ENCODE peak calls at places on chromosomes 11 and 22, in ten cellular contexts. S is epithelial cell of esophagus, B is epithelial cell of proximal tubule, L is lower lobe of right lung, Z is activated B cell treated with CpG ODN at 0.5 μM for 24 hours, T is RWPE2, M is HFFc6, P is foreskin fibroblast, U is fibroblast of pulmonary artery, R is tibial nerve. A is an unnamed sample.

GRCh38 chr11:8779732-8780131 is 97.1 kb downstream of the RPL27A start:
- DNase-seq in S (no peak), B (no peak), L (no peak), Z (no peak), T (no peak), M (no peak), P (no peak), U (no peak), R (no peak), A (no peak)

GRCh38 chr11:12973529-12974181 is 35.5 kb upstream of the RASSF10 start:
- DNase-seq in S (no peak), B (no peak), L (no peak), Z (no peak), T (no peak), M (no peak), P (no peak), U (peak; percentile 17), R (no peak), A (no peak)

GRCh38 chr11:59679347-59679746 is 10.5 kb upstream of the PATL1 start:
- DNase-seq in S (no peak), B (no peak), L (no peak), Z (no peak), T (no peak), M (no peak), P (no peak), U (no peak), R (no peak), A (no peak)

GRCh38 chr11:48006301-48006992 is 26.1 kb downstream of the PTPRJ start:
- DNase-seq in S (peak; percentile 66), B (no peak), L (no peak), Z (no peak), T (no peak), M (peak; percentile 64), P (peak; percentile 70), U (peak; percentile 76), R (no peak), A (no peak)

GRCh38 chr11:123482225-123482624 is 52.2 kb downstream of the GRAMD1B start:
- DNase-seq in S (no peak), B (no peak), L (no peak), Z (no peak), T (no peak), M (no peak), P (no peak), U (no peak), R (no peak), A (no peak)

GRCh38 chr11:26106713-26107112 is 225.2 kb upstream of the ANO3 start:
- DNase-seq in S (no peak), B (no peak), L (no peak), Z (no peak), T (no peak), M (no peak), P (peak; percentile 63), U (no peak), R (no peak), A (no peak)

GRCh38 chr11:115985896-115986295 is 481.7 kb upstream of the CADM1 start:
- DNase-seq in S (no peak), B (no peak), L (no peak), Z (no peak), T (no peak), M (no peak), P (no peak), U (no peak), R (no peak), A (no peak)

GRCh38 chr11:65776710-65777141 is 4.0 kb downstream of the AP5B1 start:
- DNase-seq in S (peak; percentile 70), B (no peak), L (no peak), Z (no peak), T (no peak), M (no peak), P (no peak), U (no peak), R (no peak), A (no peak)

GRCh38 chr11:65305501-65306268 is 9.0 kb upstream of the CDC42EP2 start:
- DNase-seq in S (peak; percentile 60), B (no peak), L (no peak), Z (no peak), T (no peak), M (no peak), P (peak; percentile 81), U (peak; percentile 59), R (peak; percentile 33), A (no peak)

GRCh38 chr11:8016396-8016949 is 29.3 kb downstream of the EIF3F start:
- DNase-seq in S (no peak), B (no peak), L (no peak), Z (no peak), T (no peak), M (no peak), P (no peak), U (no peak), R (no peak), A (no peak)

GRCh38 chr22:43110444-43110926 is at the start of gene BIK:
- DNase-seq in S (peak; percentile 53), B (no peak), L (peak; percentile 69), Z (peak; percentile 29), T (no peak), M (no peak), P (peak; percentile 61), U (peak; percentile 36), R (no peak), A (peak; percentile 47)

GRCh38 chr22:23774922-23775436 is 2.3 kb downstream of the MMP11 start:
- DNase-seq in S (no peak), B (no peak), L (no peak), Z (no peak), T (no peak), M (peak; percentile 29), P (peak; percentile 78), U (peak; percentile 41), R (no peak), A (no peak)

GRCh38 chr11:100010393-100010792 is 676.7 kb upstream of the ARHGAP42 start:
- DNase-seq in S (no peak), B (no peak), L (no peak), Z (no peak), T (no peak), M (no peak), P (no peak), U (no peak), R (no peak), A (no peak)
- TF ChIP-seq CTCF in S (no peak), B (peak; percentile 37), L (no peak), Z (no peak), T (no peak), M (no peak), P (no peak), U (no peak), R (no peak), A (no peak)

GRCh38 chr22:46985507-46985882 is 223.0 kb downstream of the TBC1D22A start:
- DNase-seq in S (no peak), B (no peak), L (no peak), Z (no peak), T (no peak), M (no peak), P (no peak), U (peak; percentile 16), R (no peak), A (no peak)

GRCh38 chr22:46982635-46983034 is 220.2 kb downstream of the TBC1D22A start:
- DNase-seq in S (no peak), B (no peak), L (no peak), Z (no peak), T (no peak), M (no peak), P (no peak), U (no peak), R (no peak), A (no peak)

GRCh38 chr22:46986788-46987187 is 224.3 kb downstream of the TBC1D22A start:
- DNase-seq in S (no peak), B (no peak), L (no peak), Z (no peak), T (no peak), M (no peak), P (no peak), U (no peak), R (no peak), A (no peak)

GRCh38 chr22:46983046-46983445 is 220.6 kb downstream of the TBC1D22A start:
- DNase-seq in S (no peak), B (no peak), L (no peak), Z (no peak), T (no peak), M (no peak), P (no peak), U (no peak), R (no peak), A (no peak)

GRCh38 chr22:46984751-46985506 is 222.5 kb downstream of the TBC1D22A start:
- DNase-seq in S (peak; percentile 88), B (no peak), L (no peak), Z (no peak), T (peak; percentile 82), M (peak; percentile 72), P (peak; percentile 75), U (peak; percentile 40), R (no peak), A (no peak)
- TF ChIP-seq CTCF in S (no peak), B (no peak), L (no peak), Z (no peak), T (peak; percentile 37), M (no peak), P (no peak), U (no peak), R (no peak), A (no peak)

DNA sequence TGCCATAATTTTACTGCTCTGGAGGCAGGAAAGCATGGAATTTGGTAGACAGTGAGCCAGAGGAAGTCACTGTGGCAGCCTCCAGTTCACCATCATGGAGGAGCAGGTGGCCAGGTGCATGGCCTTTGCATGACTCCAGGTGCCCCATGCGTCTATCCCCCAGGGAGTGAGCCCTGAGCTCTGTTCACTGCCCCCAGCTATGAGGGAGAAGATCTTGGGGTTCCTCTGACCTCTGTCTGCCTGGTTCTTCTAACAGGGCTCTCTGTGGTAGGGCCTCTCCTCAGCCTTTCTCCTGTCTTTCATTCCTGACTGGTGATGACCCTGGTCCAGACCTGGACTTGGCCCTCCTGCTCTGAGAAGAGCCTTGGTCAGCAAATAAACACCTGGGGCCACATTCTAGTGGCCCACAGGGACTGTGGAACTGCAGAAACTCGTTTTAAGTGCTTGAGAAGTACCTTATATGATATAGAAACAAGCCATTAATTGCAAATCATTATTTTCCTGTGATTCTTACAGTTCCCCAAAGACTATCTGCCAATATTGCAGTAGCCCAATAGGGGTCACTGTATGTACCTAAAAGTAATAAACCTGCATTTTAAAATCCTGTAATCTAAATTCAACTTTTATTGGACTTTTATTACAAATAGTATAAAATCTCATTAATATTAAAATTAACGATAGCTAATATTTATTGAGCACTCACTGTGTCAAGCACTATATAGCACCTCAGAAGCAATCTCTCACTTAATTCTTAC is 120.0 kb upstream of the SYT13 start:
- DNase-seq in S (no peak), B (no peak), L (no peak), Z (no peak), T (no peak), M (peak; percentile 24), P (peak; percentile 39), U (peak; percentile 54), R (no peak), A (no peak)
- TF ChIP-seq CTCF in S (no peak), B (peak; percentile 52), L (peak; percentile 34), Z (no peak), T (peak; percentile 31), M (peak; percentile 81), P (peak; percentile 49), U (peak; percentile 61), R (no peak), A (no peak)

DNA sequence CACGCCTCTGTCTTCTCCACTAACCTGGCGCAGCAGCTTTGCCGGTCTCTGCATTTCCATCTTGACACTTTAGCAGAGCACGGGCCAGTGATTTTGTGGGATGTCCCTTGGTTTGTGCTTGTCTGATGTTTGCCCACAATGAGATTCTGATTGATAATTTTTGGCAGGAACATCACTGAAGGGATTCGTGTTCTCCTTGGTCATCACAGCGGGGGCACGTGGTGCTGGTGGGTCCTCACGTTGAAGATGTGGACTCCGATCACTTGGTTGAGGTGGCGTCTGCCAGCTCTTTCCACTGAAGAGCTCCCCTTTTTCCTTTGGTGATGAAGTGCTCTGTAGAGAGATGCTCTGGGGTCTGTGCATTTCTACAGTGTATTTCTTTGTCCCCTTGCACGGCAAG is 37.2 kb downstream of the TBC1D22A start:
- DNase-seq in S (no peak), B (no peak), L (no peak), Z (peak; percentile 9), T (no peak), M (no peak), P (no peak), U (no peak), R (no peak), A (no peak)
- TF ChIP-seq CTCF in S (no peak), B (no peak), L (no peak), Z (no peak), T (no peak), M (no peak), P (no peak), U (no peak), R (no peak), A (no peak)